ENCODE peak calls at places on chromosomes 7 and 10, in ten cellular contexts. One of them, this sample, is unnamed.

GRCh38 chr7:120395526-120396019 is 122.6 kb downstream of the KCND2 start:
- DNase-seq in NCI-H2029: peak; percentile 2
- DNase-seq in activated CD8-positive, alpha-beta memory T cell treated with anti-CD3 and anti-CD28 coated beads for 24 hours: no peak
- DNase-seq in islet precursor cell: no peak
- DNase-seq in cardiac fibroblast: peak; percentile 3
- DNase-seq in NCI-H1694 treated with DMSO at 0.1 percent for 48 hours: no peak
- DNase-seq in neural progenitor cell: no peak
- DNase-seq in RKO: no peak
- DNase-seq in amniotic stem cell: no peak
- DNase-seq in effector memory CD4-positive, alpha-beta T cell: no peak
- DNase-seq in this sample: no peak

GRCh38 chr7:152006336-152006735 is 19.1 kb upstream of the GALNT11 start:
- DNase-seq in NCI-H1694 treated with DMSO at 0.1 percent for 48 hours: no peak
- DNase-seq in cardiac fibroblast: no peak
- DNase-seq in NCI-H2029: no peak
- DNase-seq in effector memory CD4-positive, alpha-beta T cell: no peak
- DNase-seq in islet precursor cell: no peak
- DNase-seq in activated CD8-positive, alpha-beta memory T cell treated with anti-CD3 and anti-CD28 coated beads for 24 hours: no peak
- DNase-seq in amniotic stem cell: no peak
- DNase-seq in neural progenitor cell: no peak
- DNase-seq in RKO: no peak
- DNase-seq in this sample: no peak

GRCh38 chr10:132140167-132140925 is 46.4 kb upstream of the DPYSL4 start:
- DNase-seq in NCI-H1694 treated with DMSO at 0.1 percent for 48 hours: no peak
- DNase-seq in neural progenitor cell: no peak
- DNase-seq in amniotic stem cell: no peak
- DNase-seq in activated CD8-positive, alpha-beta memory T cell treated with anti-CD3 and anti-CD28 coated beads for 24 hours: no peak
- DNase-seq in islet precursor cell: no peak
- DNase-seq in cardiac fibroblast: no peak
- DNase-seq in RKO: no peak
- DNase-seq in effector memory CD4-positive, alpha-beta T cell: no peak
- DNase-seq in NCI-H2029: no peak
- DNase-seq in this sample: no peak

GRCh38 chr7:7719235-7719634 is 828 bp upstream of the RPA3 start:
- DNase-seq in islet precursor cell: no peak
- DNase-seq in NCI-H1694 treated with DMSO at 0.1 percent for 48 hours: peak; percentile 90
- DNase-seq in neural progenitor cell: no peak
- DNase-seq in activated CD8-positive, alpha-beta memory T cell treated with anti-CD3 and anti-CD28 coated beads for 24 hours: no peak
- DNase-seq in effector memory CD4-positive, alpha-beta T cell: no peak
- DNase-seq in amniotic stem cell: no peak
- DNase-seq in cardiac fibroblast: peak; percentile 95
- DNase-seq in NCI-H2029: peak; percentile 96
- DNase-seq in RKO: peak; percentile 80
- DNase-seq in this sample: no peak

GRCh38 chr7:82050134-82050533 is 280.3 kb upstream of the HGF start:
- DNase-seq in NCI-H2029: no peak
- DNase-seq in cardiac fibroblast: peak; percentile 92
- DNase-seq in islet precursor cell: peak; percentile 82
- DNase-seq in amniotic stem cell: peak; percentile 12
- DNase-seq in effector memory CD4-positive, alpha-beta T cell: no peak
- DNase-seq in RKO: peak; percentile 74
- DNase-seq in NCI-H1694 treated with DMSO at 0.1 percent for 48 hours: no peak
- DNase-seq in activated CD8-positive, alpha-beta memory T cell treated with anti-CD3 and anti-CD28 coated beads for 24 hours: no peak
- DNase-seq in neural progenitor cell: no peak
- DNase-seq in this sample: no peak

GRCh38 chr7:3991771-3992231 is 690.3 kb upstream of the FOXK1 start:
- DNase-seq in RKO: no peak
- DNase-seq in amniotic stem cell: no peak
- DNase-seq in islet precursor cell: no peak
- DNase-seq in cardiac fibroblast: no peak
- DNase-seq in NCI-H2029: no peak
- DNase-seq in neural progenitor cell: no peak
- DNase-seq in effector memory CD4-positive, alpha-beta T cell: no peak
- DNase-seq in activated CD8-positive, alpha-beta memory T cell treated with anti-CD3 and anti-CD28 coated beads for 24 hours: no peak
- DNase-seq in NCI-H1694 treated with DMSO at 0.1 percent for 48 hours: no peak
- DNase-seq in this sample: no peak

GRCh38 chr10:123570898-123571515 is 95.1 kb upstream of the GPR26 start:
- DNase-seq in neural progenitor cell: no peak
- DNase-seq in NCI-H1694 treated with DMSO at 0.1 percent for 48 hours: no peak
- DNase-seq in effector memory CD4-positive, alpha-beta T cell: no peak
- DNase-seq in amniotic stem cell: no peak
- DNase-seq in cardiac fibroblast: no peak
- DNase-seq in activated CD8-positive, alpha-beta memory T cell treated with anti-CD3 and anti-CD28 coated beads for 24 hours: no peak
- DNase-seq in RKO: no peak
- DNase-seq in islet precursor cell: peak; percentile 34
- DNase-seq in NCI-H2029: no peak
- DNase-seq in this sample: no peak

GRCh38 chr10:28677889-28678686 is 767 bp downstream of the BAMBI start:
- DNase-seq in islet precursor cell: peak; percentile 55
- DNase-seq in amniotic stem cell: peak; percentile 10
- DNase-seq in neural progenitor cell: peak; percentile 70
- DNase-seq in RKO: peak; percentile 52
- DNase-seq in NCI-H2029: no peak
- DNase-seq in NCI-H1694 treated with DMSO at 0.1 percent for 48 hours: no peak
- DNase-seq in activated CD8-positive, alpha-beta memory T cell treated with anti-CD3 and anti-CD28 coated beads for 24 hours: peak; percentile 74
- DNase-seq in effector memory CD4-positive, alpha-beta T cell: no peak
- DNase-seq in cardiac fibroblast: peak; percentile 39
- DNase-seq in this sample: no peak

GRCh38 chr7:116218051-116218645 is 7.8 kb downstream of the TES start:
- DNase-seq in NCI-H2029: no peak
- DNase-seq in amniotic stem cell: peak; percentile 53
- DNase-seq in effector memory CD4-positive, alpha-beta T cell: no peak
- DNase-seq in RKO: peak; percentile 30
- DNase-seq in activated CD8-positive, alpha-beta memory T cell treated with anti-CD3 and anti-CD28 coated beads for 24 hours: no peak
- DNase-seq in NCI-H1694 treated with DMSO at 0.1 percent for 48 hours: no peak
- DNase-seq in cardiac fibroblast: peak; percentile 82
- DNase-seq in islet precursor cell: no peak
- DNase-seq in neural progenitor cell: no peak
- DNase-seq in this sample: no peak

GRCh38 chr10:8435186-8436055 is 380.9 kb downstream of the GATA3 start:
- DNase-seq in NCI-H2029: no peak
- DNase-seq in cardiac fibroblast: no peak
- DNase-seq in islet precursor cell: peak; percentile 86
- DNase-seq in NCI-H1694 treated with DMSO at 0.1 percent for 48 hours: no peak
- DNase-seq in amniotic stem cell: no peak
- DNase-seq in activated CD8-positive, alpha-beta memory T cell treated with anti-CD3 and anti-CD28 coated beads for 24 hours: no peak
- DNase-seq in neural progenitor cell: no peak
- DNase-seq in effector memory CD4-positive, alpha-beta T cell: no peak
- DNase-seq in RKO: no peak
- DNase-seq in this sample: no peak

GRCh38 chr7:48041665-48041995 is 6.3 kb downstream of the C7orf57 start:
- DNase-seq in NCI-H2029: no peak
- DNase-seq in NCI-H1694 treated with DMSO at 0.1 percent for 48 hours: no peak
- DNase-seq in RKO: peak; percentile 48
- DNase-seq in activated CD8-positive, alpha-beta memory T cell treated with anti-CD3 and anti-CD28 coated beads for 24 hours: no peak
- DNase-seq in amniotic stem cell: peak; percentile 25
- DNase-seq in cardiac fibroblast: peak; percentile 73
- DNase-seq in effector memory CD4-positive, alpha-beta T cell: no peak
- DNase-seq in neural progenitor cell: no peak
- DNase-seq in islet precursor cell: no peak
- DNase-seq in this sample: no peak

GRCh38 chr7:72316148-72316547 is 96.0 kb downstream of the CALN1 start:
- DNase-seq in effector memory CD4-positive, alpha-beta T cell: no peak
- DNase-seq in RKO: no peak
- DNase-seq in islet precursor cell: no peak
- DNase-seq in activated CD8-positive, alpha-beta memory T cell treated with anti-CD3 and anti-CD28 coated beads for 24 hours: no peak
- DNase-seq in NCI-H2029: no peak
- DNase-seq in amniotic stem cell: no peak
- DNase-seq in neural progenitor cell: no peak
- DNase-seq in cardiac fibroblast: no peak
- DNase-seq in NCI-H1694 treated with DMSO at 0.1 percent for 48 hours: no peak
- DNase-seq in this sample: no peak

GRCh38 chr10:76433161-76434005 is 1002.0 kb downstream of the LRMDA start:
- DNase-seq in activated CD8-positive, alpha-beta memory T cell treated with anti-CD3 and anti-CD28 coated beads for 24 hours: no peak
- DNase-seq in amniotic stem cell: no peak
- DNase-seq in islet precursor cell: peak; percentile 95
- DNase-seq in NCI-H2029: peak; percentile 87
- DNase-seq in neural progenitor cell: no peak
- DNase-seq in effector memory CD4-positive, alpha-beta T cell: no peak
- DNase-seq in NCI-H1694 treated with DMSO at 0.1 percent for 48 hours: peak; percentile 5
- DNase-seq in cardiac fibroblast: peak; percentile 10
- DNase-seq in RKO: no peak
- DNase-seq in this sample: no peak

GRCh38 chr7:32070406-32071360 is at the start of gene PDE1C:
- DNase-seq in neural progenitor cell: peak; percentile 64
- DNase-seq in islet precursor cell: peak; percentile 57
- DNase-seq in cardiac fibroblast: no peak
- DNase-seq in RKO: no peak
- DNase-seq in NCI-H2029: no peak
- DNase-seq in NCI-H1694 treated with DMSO at 0.1 percent for 48 hours: peak; percentile 30
- DNase-seq in effector memory CD4-positive, alpha-beta T cell: no peak
- DNase-seq in activated CD8-positive, alpha-beta memory T cell treated with anti-CD3 and anti-CD28 coated beads for 24 hours: no peak
- DNase-seq in amniotic stem cell: no peak
- DNase-seq in this sample: no peak

GRCh38 chr10:26887611-26888215 is 27.0 kb upstream of the ABI1 start:
- DNase-seq in effector memory CD4-positive, alpha-beta T cell: no peak
- DNase-seq in cardiac fibroblast: peak; percentile 50
- DNase-seq in NCI-H2029: no peak
- DNase-seq in islet precursor cell: no peak
- DNase-seq in RKO: peak; percentile 60
- DNase-seq in neural progenitor cell: no peak
- DNase-seq in activated CD8-positive, alpha-beta memory T cell treated with anti-CD3 and anti-CD28 coated beads for 24 hours: no peak
- DNase-seq in NCI-H1694 treated with DMSO at 0.1 percent for 48 hours: no peak
- DNase-seq in amniotic stem cell: no peak
- DNase-seq in this sample: no peak